ENCODE peak calls at places on chromosomes 6 and 20, in ten cellular contexts. S, H, J, I, A, R, Q, E, L and B are unnamed samples.

GRCh38 chr20:58458342-58459057 is 56.7 kb downstream of the APCDD1L start:
- DNase-seq in J (no peak), E (peak; percentile 76), S (no peak), I (no peak), Q (no peak), A (no peak), R (no peak), L (no peak), H (peak; percentile 66), B (no peak)

GRCh38 chr20:37430778-37431460 is 85.0 kb downstream of the SRC start:
- DNase-seq in S (no peak), L (no peak), R (no peak), I (no peak), J (no peak), E (no peak), Q (no peak), A (no peak), H (no peak), B (no peak)

GRCh38 chr6:50653253-50653652 is 60.1 kb upstream of the TFAP2D start:
- DNase-seq in E (no peak), Q (no peak), L (no peak), J (no peak), S (no peak), H (no peak), R (no peak), A (no peak), I (no peak), B (no peak)

GRCh38 chr20:8805737-8806442 is 263.0 kb upstream of the PLCB4 start:
- DNase-seq in Q (no peak), S (no peak), H (no peak), J (no peak), L (no peak), E (no peak), R (no peak), A (no peak), I (no peak), B (no peak)

GRCh38 chr6:67175091-67175490 is 1460.0 kb upstream of the ADGRB3 start:
- DNase-seq in E (no peak), S (no peak), H (no peak), R (no peak), I (no peak), Q (no peak), L (no peak), A (no peak), J (no peak), B (no peak)

GRCh38 chr6:130997061-130997753 is 65.8 kb downstream of the EPB41L2 start:
- DNase-seq in J (no peak), H (peak; percentile 74), S (no peak), Q (no peak), A (no peak), E (peak; percentile 56), L (no peak), R (no peak), I (no peak), B (no peak)

GRCh38 chr20:47124235-47124717 is 229.6 kb downstream of the EYA2 start:
- DNase-seq in J (no peak), H (no peak), A (peak; percentile 23), L (no peak), Q (no peak), I (no peak), R (no peak), E (no peak), S (no peak), B (no peak)

GRCh38 chr6:126716826-126717514 is 377.1 kb downstream of the CENPW start:
- DNase-seq in R (no peak), S (peak; percentile 27), J (no peak), Q (no peak), I (no peak), L (no peak), H (no peak), A (no peak), E (peak; percentile 11), B (no peak)

GRCh38 chr20:53974785-53975555 is 95.4 kb downstream of the BCAS1 start:
- DNase-seq in L (no peak), S (no peak), Q (no peak), J (no peak), A (no peak), E (no peak), I (no peak), R (no peak), H (no peak), B (no peak)

GRCh38 chr6:17086469-17086868 is 15.4 kb upstream of the STMND1 start:
- DNase-seq in S (peak; percentile 75), A (peak; percentile 74), I (peak; percentile 50), J (peak; percentile 70), Q (peak; percentile 40), E (peak; percentile 83), H (peak; percentile 76), L (peak; percentile 35), R (no peak), B (no peak)

DNA sequence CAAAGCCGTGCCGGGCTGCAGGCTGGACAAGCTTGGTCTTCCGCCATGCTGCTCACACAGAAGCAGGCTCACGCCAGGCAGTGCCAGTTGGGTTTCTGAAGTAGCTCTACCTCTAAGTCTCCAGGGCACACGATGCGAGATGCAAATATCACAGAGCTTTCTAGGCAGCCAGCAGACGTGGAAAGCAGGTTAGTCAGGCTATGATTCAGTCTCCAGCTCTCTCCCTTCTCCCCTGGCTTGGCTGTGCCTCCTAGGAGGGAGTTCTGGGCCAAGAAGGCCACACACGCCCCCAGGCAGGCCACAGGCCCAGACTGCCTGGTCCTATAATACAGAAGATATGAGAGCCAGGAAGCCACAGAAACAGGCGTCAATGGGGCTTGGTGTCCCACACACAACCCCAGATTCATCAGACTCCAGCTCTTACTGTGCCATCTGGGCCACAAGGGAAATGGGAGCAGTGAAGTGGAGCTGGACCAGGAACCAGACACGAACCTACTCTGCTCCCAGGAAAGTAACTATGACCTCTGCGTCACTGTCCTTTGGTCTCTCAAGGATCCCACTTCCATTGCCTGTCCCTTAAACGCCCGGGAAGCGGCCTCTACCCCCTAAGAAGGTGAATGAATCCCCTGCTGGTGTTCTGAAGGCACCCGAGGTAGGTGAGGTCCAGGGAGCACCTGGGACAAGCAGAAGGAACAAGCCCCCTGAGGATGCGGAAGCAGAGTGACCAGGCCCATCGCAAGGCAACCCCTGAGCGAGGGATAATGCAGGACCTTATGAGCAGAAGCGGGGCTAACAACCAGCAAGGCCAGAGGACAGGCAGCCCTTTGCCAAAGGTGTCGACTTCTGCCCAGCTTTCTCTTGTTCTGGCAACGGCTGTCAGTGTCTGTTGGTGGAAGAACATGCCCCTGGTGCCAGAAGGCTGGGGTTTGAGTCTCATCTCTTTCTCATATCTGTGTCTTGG is 61.1 kb downstream of the GFOD1 start:
- DNase-seq in L (peak; percentile 52), I (no peak), E (peak; percentile 77), R (no peak), A (no peak), S (no peak), H (no peak), Q (no peak), J (no peak), B (peak; percentile 72)
- H3K27ac ChIP-seq in L (no peak overlapping the region), I (peak overlapping the region; percentile 52), E (no peak overlapping the region), R (peak overlapping the region; percentile 48), A (no peak overlapping the region), S (no peak overlapping the region), H (no peak overlapping the region), Q (peak overlapping the region; percentile 49), J (no peak overlapping the region), B (peak overlapping the region; percentile 82)

DNA sequence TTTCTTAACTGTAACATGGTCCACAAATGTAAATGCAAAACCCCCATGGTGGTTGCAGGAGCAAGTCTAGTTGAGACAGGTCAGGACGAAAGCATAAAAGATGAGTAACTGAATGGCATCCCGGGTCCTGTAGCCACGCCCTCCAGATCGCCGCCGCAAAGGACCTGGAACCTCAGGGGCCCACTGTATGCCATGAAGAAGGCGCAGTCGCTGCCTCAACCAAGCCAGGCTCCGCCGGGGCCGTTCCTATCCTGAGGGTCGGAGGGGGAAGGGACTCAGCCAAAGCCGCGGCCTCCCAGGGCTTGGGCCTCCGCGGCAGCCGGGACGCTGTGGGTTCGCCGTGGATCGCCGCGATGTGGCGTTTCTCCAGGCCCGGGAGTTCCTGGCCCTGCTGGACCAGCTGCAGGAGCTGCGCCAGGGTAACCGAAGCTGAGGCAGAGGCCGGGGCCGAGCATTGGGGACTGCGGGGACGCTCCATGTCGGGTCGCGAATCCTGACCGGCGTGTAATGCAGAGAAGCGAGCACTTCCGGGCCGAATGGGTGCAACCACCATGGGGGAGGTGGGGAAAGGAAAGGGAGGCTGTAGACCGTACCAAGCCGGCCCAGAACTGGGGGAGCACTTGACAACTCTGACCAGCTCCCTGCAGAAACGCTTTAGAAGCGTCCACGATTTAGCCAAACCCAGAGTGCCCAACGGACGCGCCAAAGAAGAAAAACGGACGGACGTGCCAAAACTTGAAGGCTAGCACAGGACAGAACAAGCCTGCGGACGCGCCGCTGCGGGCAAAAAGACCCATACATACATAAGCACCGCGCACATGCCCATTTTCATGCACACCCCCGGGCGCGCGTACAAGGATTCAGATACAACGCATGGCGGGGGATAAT is 11.1 kb downstream of the RPL7L1 start:
- DNase-seq in L (peak; percentile 92), A (peak; percentile 97), I (peak; percentile 96), R (peak; percentile 77), J (peak; percentile 93), S (peak; percentile 89), H (peak; percentile 95), Q (peak; percentile 95), E (peak; percentile 97), B (peak; percentile 96)
- TF ChIP-seq POLR2A in L (peak; percentile 20), A (no peak), I (peak; percentile 93), R (peak; percentile 12), J (peak; percentile 72), S (peak; percentile 60), H (peak; percentile 95), Q (peak; percentile 94), E (peak; percentile 91), B (no peak)

GRCh38 chr20:3812259-3812681 is 8.1 kb upstream of the AP5S1 start:
- DNase-seq in R (no peak), H (no peak), E (no peak), Q (no peak), J (no peak), S (no peak), I (no peak), L (no peak), A (no peak), B (peak; percentile 72)
- H3K27ac ChIP-seq in R (peak overlapping the region; percentile 96), H (peak overlapping the region; percentile 68), E (peak overlapping the region; percentile 80), Q (peak overlapping the region; percentile 97), J (peak overlapping the region; percentile 86), S (peak overlapping the region; percentile 99), I (peak overlapping the region; percentile 93), L (peak overlapping the region; percentile 97), A (peak overlapping the region; percentile 92), B (peak overlapping the region; percentile 88)

GRCh38 chr6:2507638-2508037 is 243.1 kb downstream of the MYLK4 start:
- DNase-seq in Q (no peak), A (no peak), I (no peak), L (no peak), J (no peak), R (no peak), H (no peak), S (no peak), E (no peak), B (no peak)
- TF ChIP-seq POLR2A in Q (no peak), A (no peak), I (no peak), L (no peak), J (no peak), R (no peak), H (no peak), S (no peak), E (no peak), B (no peak)

DNA sequence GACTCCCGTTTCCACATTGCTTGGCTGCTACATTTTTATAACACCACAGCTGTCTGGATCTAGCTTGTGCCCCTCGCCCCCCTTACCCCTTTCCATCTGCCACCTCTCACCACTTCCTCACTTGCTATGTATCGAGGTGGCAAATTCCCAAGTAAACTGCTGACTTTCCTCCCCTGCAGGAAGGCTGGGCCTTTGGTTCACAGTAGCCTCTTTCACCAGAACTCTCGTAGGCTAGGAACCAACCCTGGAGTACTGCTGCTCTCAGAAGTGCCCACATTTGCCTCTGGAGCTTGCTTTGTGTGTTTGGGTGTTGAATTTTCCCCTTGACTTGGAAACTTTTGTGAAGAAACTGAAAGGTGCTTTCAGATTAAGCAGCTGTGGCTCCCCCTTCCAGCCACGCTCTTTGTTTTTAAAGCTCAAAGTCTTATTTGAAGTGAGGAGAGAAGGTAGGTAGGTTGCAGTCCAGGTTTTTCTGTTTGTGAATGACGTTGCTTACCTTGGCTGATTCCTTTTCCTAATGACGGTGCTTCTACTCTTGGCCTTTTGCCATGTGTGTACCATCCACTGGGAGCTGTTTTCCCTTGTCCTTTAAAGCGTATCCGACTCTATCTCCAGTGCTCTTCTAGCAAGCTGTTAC is 90.4 kb downstream of the CARMIL1 start:
- DNase-seq in R (no peak), L (no peak), S (no peak), A (peak; percentile 67), E (no peak), H (no peak), J (peak; percentile 36), Q (peak; percentile 40), I (no peak), B (no peak)
- H3K27ac ChIP-seq in R (peak overlapping the region; percentile 70), L (no peak overlapping the region), S (no peak overlapping the region), A (no peak overlapping the region), E (no peak overlapping the region), H (no peak overlapping the region), J (peak overlapping the region; percentile 81), Q (peak overlapping the region; percentile 75), I (peak overlapping the region; percentile 40), B (peak overlapping the region; percentile 41)